ENCODE peak calls at places on chromosomes 16 and 17, in four cellular contexts. Y, Z, H and N are unnamed samples.

GRCh38 chr17:6660765-6661463 is 9.4 kb downstream of the C17orf100 start:
- DNase-seq in Y (no peak), Z (no peak), H (no peak), N (peak; percentile 24)

GRCh38 chr17:78497115-78497540 is 80.1 kb downstream of the DNAH17 start:
- DNase-seq in Y (peak; percentile 61), Z (peak; percentile 87), H (peak; percentile 85), N (peak; percentile 92)

GRCh38 chr17:78868391-78868790 is 27.8 kb upstream of the USP36 start:
- DNase-seq in Y (no peak), Z (no peak), H (no peak), N (no peak)

GRCh38 chr16:14284930-14285541 is 213.9 kb downstream of the MRTFB start:
- DNase-seq in Y (no peak), Z (peak; percentile 68), H (no peak), N (peak; percentile 72)

GRCh38 chr17:78826426-78826825 is 14.2 kb downstream of the USP36 start:
- DNase-seq in Y (no peak), Z (peak; percentile 86), H (no peak), N (no peak)

GRCh38 chr16:53952215-53953208 is 248.6 kb downstream of the FTO start:
- DNase-seq in Y (no peak), Z (peak; percentile 11), H (no peak), N (no peak)

GRCh38 chr17:65013613-65014391 is 42.7 kb downstream of the GNA13 start:
- DNase-seq in Y (no peak), Z (peak; percentile 81), H (no peak), N (no peak)

GRCh38 chr16:55297910-55298175 is 26.2 kb upstream of the IRX6 start:
- DNase-seq in Y (no peak), Z (no peak), H (no peak), N (no peak)

GRCh38 chr16:23296994-23297393 is 5.1 kb upstream of the SCNN1B start:
- DNase-seq in Y (no peak), Z (peak; percentile 88), H (peak; percentile 81), N (peak; percentile 69)

GRCh38 chr16:67165121-67166034 is 833 bp downstream of the HSF4 start:
- DNase-seq in Y (no peak), Z (no peak), H (peak; percentile 72), N (no peak)

GRCh38 chr17:83125515-83126274 is 46.3 kb downstream of the METRNL start:
- DNase-seq in Y (no peak), Z (peak; percentile 62), H (no peak), N (peak; percentile 30)

GRCh38 chr17:61387511-61388305 is 11.9 kb upstream of the TBX2 start:
- DNase-seq in Y (no peak), Z (no peak), H (no peak), N (no peak)
- H2BK12ac ChIP-seq in Y (no peak overlapping the region), Z (no peak overlapping the region), H (no peak overlapping the region), N (no peak overlapping the region)

GRCh38 chr17:42141382-42141781 is 13.4 kb downstream of the RAB5C start:
- DNase-seq in Y (no peak), Z (no peak), H (no peak), N (no peak)
- H2BK12ac ChIP-seq in Y (no peak overlapping the region), Z (no peak overlapping the region), H (no peak overlapping the region), N (no peak overlapping the region)

GRCh38 chr17:19399750-19400450 is 11.1 kb upstream of the RNF112 start:
- DNase-seq in Y (no peak), Z (no peak), H (no peak), N (no peak)
- H2BK12ac ChIP-seq in Y (no peak overlapping the region), Z (no peak overlapping the region), H (peak overlapping the region; percentile 17), N (no peak overlapping the region)

DNA sequence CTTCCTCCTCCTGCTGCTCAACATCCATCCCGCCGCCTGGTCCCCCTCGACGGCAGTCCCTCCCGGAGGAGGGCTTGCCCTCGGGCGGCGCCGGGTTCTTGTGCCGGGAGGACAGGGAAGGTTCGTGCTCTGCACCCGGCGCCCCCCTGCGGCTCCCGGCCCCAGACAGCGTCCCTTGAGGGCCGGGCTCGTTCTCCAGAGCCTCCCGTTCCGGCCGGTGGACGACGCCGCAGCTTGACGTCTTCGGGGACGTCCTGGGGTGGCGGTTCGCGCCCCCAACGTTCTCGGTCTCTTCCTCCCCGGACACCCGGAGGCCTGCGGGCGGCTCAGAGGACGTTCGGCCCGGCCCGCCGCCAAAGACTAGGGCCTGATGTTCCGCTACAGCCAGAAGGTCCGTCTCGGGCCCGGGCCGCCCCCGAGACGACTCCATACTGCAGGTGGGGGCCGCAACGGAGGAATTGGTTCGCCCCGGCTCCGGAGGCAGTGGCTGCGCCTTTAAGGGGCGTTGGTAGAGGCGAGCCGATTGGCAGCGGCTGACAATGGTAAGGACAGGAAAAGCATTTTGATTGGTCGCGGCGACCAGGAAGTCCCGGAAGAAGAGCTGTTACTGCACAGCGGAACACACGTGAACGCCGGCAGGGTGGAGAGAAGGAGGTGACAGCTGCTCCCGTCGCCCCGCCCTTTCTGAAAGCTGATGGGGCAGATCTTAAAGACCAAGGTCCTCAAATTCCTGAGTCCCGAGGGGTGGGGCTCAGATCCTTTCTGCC is at the start of gene BORCS6:
- DNase-seq in Y (peak; percentile 92), Z (peak; percentile 97), H (peak; percentile 87), N (peak; percentile 100)
- H2BK12ac ChIP-seq in Y (peak within 1 kb of the TSS; percentile 79), Z (peak within 1 kb of the TSS; percentile 37), H (no peak within 1 kb of the TSS), N (no peak within 1 kb of the TSS)